ENCODE peak calls at places on chromosomes 1 and 21, in eight cellular contexts. One of them, this sample, is unnamed. For H3K36me3, the result is how much of the 10 kb centered on the place peaks cover.

GRCh38 chr1:2258996-2259395 is 30.9 kb downstream of the SKI start:
- DNase-seq in uterus: no peak
- DNase-seq in spleen: no peak
- DNase-seq in mesenchymal stem cell: no peak
- DNase-seq in upper lobe of right lung: no peak
- DNase-seq in effector memory CD4-positive, alpha-beta T cell: peak
- DNase-seq in right atrium auricular region: no peak
- DNase-seq in CD8-positive, alpha-beta T cell: peak
- DNase-seq in this sample: no peak

GRCh38 chr1:159919236-159919865 is 6.0 kb downstream of the TAGLN2 start:
- DNase-seq in right atrium auricular region: no peak
- DNase-seq in effector memory CD4-positive, alpha-beta T cell: no peak
- DNase-seq in upper lobe of right lung: peak
- DNase-seq in spleen: peak
- DNase-seq in uterus: no peak
- DNase-seq in CD8-positive, alpha-beta T cell: no peak
- DNase-seq in mesenchymal stem cell: no peak
- DNase-seq in this sample: no peak

GRCh38 chr1:245118806-245119205 is 36.0 kb upstream of the KIF26B start:
- DNase-seq in spleen: peak
- DNase-seq in right atrium auricular region: no peak
- DNase-seq in uterus: no peak
- DNase-seq in mesenchymal stem cell: no peak
- DNase-seq in CD8-positive, alpha-beta T cell: no peak
- DNase-seq in effector memory CD4-positive, alpha-beta T cell: no peak
- DNase-seq in upper lobe of right lung: peak
- DNase-seq in this sample: no peak

GRCh38 chr1:38929054-38929453 is 12.6 kb downstream of the RHBDL2 start:
- DNase-seq in mesenchymal stem cell: no peak
- DNase-seq in spleen: no peak
- DNase-seq in effector memory CD4-positive, alpha-beta T cell: no peak
- DNase-seq in upper lobe of right lung: no peak
- DNase-seq in CD8-positive, alpha-beta T cell: no peak
- DNase-seq in uterus: no peak
- DNase-seq in right atrium auricular region: no peak
- DNase-seq in this sample: no peak

GRCh38 chr1:65412256-65412983 is 8.0 kb upstream of the LEPR start:
- DNase-seq in right atrium auricular region: no peak
- DNase-seq in spleen: no peak
- DNase-seq in effector memory CD4-positive, alpha-beta T cell: no peak
- DNase-seq in mesenchymal stem cell: no peak
- DNase-seq in uterus: no peak
- DNase-seq in upper lobe of right lung: no peak
- DNase-seq in CD8-positive, alpha-beta T cell: no peak
- DNase-seq in this sample: peak

GRCh38 chr1:109204484-109204883 is 9.2 kb upstream of the SARS1 start:
- DNase-seq in right atrium auricular region: no peak
- DNase-seq in CD8-positive, alpha-beta T cell: no peak
- DNase-seq in uterus: no peak
- DNase-seq in spleen: no peak
- DNase-seq in effector memory CD4-positive, alpha-beta T cell: no peak
- DNase-seq in mesenchymal stem cell: no peak
- DNase-seq in upper lobe of right lung: no peak
- DNase-seq in this sample: no peak

GRCh38 chr1:151222130-151222529 is 23.8 kb downstream of the PIP5K1A start:
- DNase-seq in CD8-positive, alpha-beta T cell: no peak
- DNase-seq in uterus: no peak
- DNase-seq in spleen: no peak
- DNase-seq in effector memory CD4-positive, alpha-beta T cell: no peak
- DNase-seq in upper lobe of right lung: no peak
- DNase-seq in right atrium auricular region: no peak
- DNase-seq in mesenchymal stem cell: peak
- DNase-seq in this sample: no peak

GRCh38 chr21:30216041-30216723 is at the start of gene CLDN8:
- DNase-seq in mesenchymal stem cell: no peak
- DNase-seq in CD8-positive, alpha-beta T cell: no peak
- DNase-seq in upper lobe of right lung: no peak
- DNase-seq in spleen: no peak
- DNase-seq in uterus: no peak
- DNase-seq in right atrium auricular region: no peak
- DNase-seq in effector memory CD4-positive, alpha-beta T cell: no peak
- DNase-seq in this sample: peak

GRCh38 chr1:20211511-20211931 is 25.2 kb upstream of the PLA2G2C start:
- DNase-seq in right atrium auricular region: no peak
- DNase-seq in upper lobe of right lung: no peak
- DNase-seq in effector memory CD4-positive, alpha-beta T cell: no peak
- DNase-seq in CD8-positive, alpha-beta T cell: no peak
- DNase-seq in uterus: no peak
- DNase-seq in spleen: no peak
- DNase-seq in mesenchymal stem cell: no peak
- DNase-seq in this sample: peak

GRCh38 chr1:90143522-90144050 is 148.7 kb downstream of the ZNF326 start:
- DNase-seq in upper lobe of right lung: no peak
- DNase-seq in effector memory CD4-positive, alpha-beta T cell: no peak
- DNase-seq in mesenchymal stem cell: no peak
- DNase-seq in right atrium auricular region: no peak
- DNase-seq in CD8-positive, alpha-beta T cell: no peak
- DNase-seq in uterus: no peak
- DNase-seq in spleen: no peak
- DNase-seq in this sample: no peak

GRCh38 chr21:28521932-28522826 is 470.5 kb downstream of the LTN1 start:
- DNase-seq in upper lobe of right lung: no peak
- DNase-seq in uterus: peak
- DNase-seq in effector memory CD4-positive, alpha-beta T cell: no peak
- DNase-seq in mesenchymal stem cell: peak
- DNase-seq in CD8-positive, alpha-beta T cell: no peak
- DNase-seq in spleen: no peak
- DNase-seq in right atrium auricular region: no peak
- DNase-seq in this sample: peak

GRCh38 chr1:63042278-63042677 is 258.3 kb downstream of the ATG4C start:
- DNase-seq in right atrium auricular region: no peak
- DNase-seq in spleen: no peak
- DNase-seq in mesenchymal stem cell: no peak
- DNase-seq in upper lobe of right lung: no peak
- DNase-seq in CD8-positive, alpha-beta T cell: no peak
- DNase-seq in effector memory CD4-positive, alpha-beta T cell: no peak
- DNase-seq in uterus: no peak
- DNase-seq in this sample: no peak

GRCh38 chr1:44830900-44831304 is 12.2 kb downstream of the PTCH2 start:
- DNase-seq in right atrium auricular region: no peak
- DNase-seq in uterus: no peak
- DNase-seq in CD8-positive, alpha-beta T cell: no peak
- DNase-seq in mesenchymal stem cell: no peak
- DNase-seq in spleen: peak
- DNase-seq in upper lobe of right lung: no peak
- DNase-seq in effector memory CD4-positive, alpha-beta T cell: no peak
- DNase-seq in this sample: no peak

GRCh38 chr21:37367758-37368535 is 1.4 kb downstream of the DYRK1A start:
- DNase-seq in CD8-positive, alpha-beta T cell: no peak
- DNase-seq in effector memory CD4-positive, alpha-beta T cell: peak
- DNase-seq in uterus: peak
- DNase-seq in spleen: peak
- DNase-seq in mesenchymal stem cell: peak
- DNase-seq in upper lobe of right lung: peak
- DNase-seq in right atrium auricular region: no peak
- DNase-seq in this sample: no peak

GRCh38 chr1:162252209-162252608 is 124.4 kb downstream of the SPATA46 start:
- DNase-seq in effector memory CD4-positive, alpha-beta T cell: no peak
- DNase-seq in uterus: no peak
- DNase-seq in CD8-positive, alpha-beta T cell: no peak
- DNase-seq in spleen: no peak
- DNase-seq in upper lobe of right lung: no peak
- DNase-seq in mesenchymal stem cell: no peak
- DNase-seq in right atrium auricular region: no peak
- DNase-seq in this sample: no peak

GRCh38 chr1:1004780-1005697 is 5.1 kb upstream of the HES4 start:
- DNase-seq in spleen: no peak
- DNase-seq in uterus: peak
- DNase-seq in mesenchymal stem cell: peak
- DNase-seq in upper lobe of right lung: peak
- DNase-seq in right atrium auricular region: no peak
- DNase-seq in CD8-positive, alpha-beta T cell: no peak
- DNase-seq in effector memory CD4-positive, alpha-beta T cell: no peak
- DNase-seq in this sample: no peak

GRCh38 chr1:16009030-16009460 is 5.0 kb downstream of the SRARP start:
- DNase-seq in mesenchymal stem cell: peak
- DNase-seq in effector memory CD4-positive, alpha-beta T cell: peak
- DNase-seq in right atrium auricular region: peak
- DNase-seq in upper lobe of right lung: peak
- DNase-seq in spleen: peak
- DNase-seq in uterus: peak
- DNase-seq in CD8-positive, alpha-beta T cell: peak
- DNase-seq in this sample: peak

GRCh38 chr1:15186846-15187151 is 33.3 kb downstream of the TMEM51 start:
- DNase-seq in upper lobe of right lung: peak
- DNase-seq in spleen: no peak
- DNase-seq in mesenchymal stem cell: peak
- DNase-seq in uterus: no peak
- DNase-seq in CD8-positive, alpha-beta T cell: no peak
- DNase-seq in effector memory CD4-positive, alpha-beta T cell: no peak
- DNase-seq in right atrium auricular region: no peak
- DNase-seq in this sample: no peak

GRCh38 chr1:30919025-30919881 is 10.7 kb upstream of the SDC3 start:
- DNase-seq in mesenchymal stem cell: peak
- DNase-seq in spleen: peak
- DNase-seq in effector memory CD4-positive, alpha-beta T cell: no peak
- DNase-seq in uterus: no peak
- DNase-seq in right atrium auricular region: peak
- DNase-seq in CD8-positive, alpha-beta T cell: no peak
- DNase-seq in upper lobe of right lung: no peak
- DNase-seq in this sample: peak

GRCh38 chr1:75334876-75335275 is 200.7 kb downstream of the LHX8 start:
- DNase-seq in uterus: no peak
- DNase-seq in CD8-positive, alpha-beta T cell: no peak
- DNase-seq in spleen: no peak
- DNase-seq in right atrium auricular region: no peak
- DNase-seq in effector memory CD4-positive, alpha-beta T cell: no peak
- DNase-seq in upper lobe of right lung: no peak
- DNase-seq in mesenchymal stem cell: no peak
- DNase-seq in this sample: no peak

GRCh38 chr1:87495147-87495546 is 166.5 kb downstream of the LMO4 start:
- DNase-seq in upper lobe of right lung: no peak
- DNase-seq in mesenchymal stem cell: no peak
- DNase-seq in CD8-positive, alpha-beta T cell: no peak
- DNase-seq in spleen: no peak
- DNase-seq in right atrium auricular region: no peak
- DNase-seq in uterus: no peak
- DNase-seq in effector memory CD4-positive, alpha-beta T cell: no peak
- DNase-seq in this sample: no peak

GRCh38 chr1:218890436-218890835 is 283.2 kb upstream of the LYPLAL1 start:
- DNase-seq in CD8-positive, alpha-beta T cell: no peak
- DNase-seq in spleen: no peak
- DNase-seq in upper lobe of right lung: no peak
- DNase-seq in right atrium auricular region: no peak
- DNase-seq in effector memory CD4-positive, alpha-beta T cell: no peak
- DNase-seq in uterus: no peak
- DNase-seq in mesenchymal stem cell: no peak
- DNase-seq in this sample: no peak

GRCh38 chr1:13517193-13517812 is 3.5 kb upstream of the LRRC38 start:
- DNase-seq in spleen: no peak
- DNase-seq in CD8-positive, alpha-beta T cell: no peak
- DNase-seq in uterus: no peak
- DNase-seq in right atrium auricular region: no peak
- DNase-seq in effector memory CD4-positive, alpha-beta T cell: no peak
- DNase-seq in upper lobe of right lung: no peak
- DNase-seq in mesenchymal stem cell: peak
- DNase-seq in this sample: peak

GRCh38 chr1:54342764-54343687 is 63.2 kb downstream of the SSBP3 start:
- DNase-seq in upper lobe of right lung: no peak
- DNase-seq in right atrium auricular region: no peak
- DNase-seq in effector memory CD4-positive, alpha-beta T cell: no peak
- DNase-seq in CD8-positive, alpha-beta T cell: no peak
- DNase-seq in spleen: no peak
- DNase-seq in uterus: no peak
- DNase-seq in mesenchymal stem cell: no peak
- DNase-seq in this sample: no peak

GRCh38 chr1:184283999-184284398 is 102.8 kb upstream of the C1orf21 start:
- DNase-seq in uterus: peak
- DNase-seq in upper lobe of right lung: no peak
- DNase-seq in CD8-positive, alpha-beta T cell: no peak
- DNase-seq in spleen: no peak
- DNase-seq in right atrium auricular region: no peak
- DNase-seq in effector memory CD4-positive, alpha-beta T cell: no peak
- DNase-seq in mesenchymal stem cell: peak
- DNase-seq in this sample: no peak

GRCh38 chr1:206757524-206758266 is 12.9 kb upstream of the IL19 start:
- DNase-seq in uterus: no peak
- DNase-seq in effector memory CD4-positive, alpha-beta T cell: no peak
- DNase-seq in mesenchymal stem cell: no peak
- DNase-seq in CD8-positive, alpha-beta T cell: no peak
- DNase-seq in right atrium auricular region: no peak
- DNase-seq in spleen: no peak
- DNase-seq in upper lobe of right lung: no peak
- DNase-seq in this sample: peak

GRCh38 chr1:59342801-59343575 is 46.1 kb downstream of the FGGY start:
- DNase-seq in right atrium auricular region: no peak
- DNase-seq in upper lobe of right lung: no peak
- DNase-seq in mesenchymal stem cell: no peak
- DNase-seq in uterus: no peak
- DNase-seq in CD8-positive, alpha-beta T cell: no peak
- DNase-seq in spleen: no peak
- DNase-seq in effector memory CD4-positive, alpha-beta T cell: no peak
- DNase-seq in this sample: no peak

GRCh38 chr1:8406946-8407345 is 89.0 kb downstream of the SLC45A1 start:
- DNase-seq in uterus: no peak
- DNase-seq in effector memory CD4-positive, alpha-beta T cell: no peak
- DNase-seq in CD8-positive, alpha-beta T cell: no peak
- DNase-seq in right atrium auricular region: no peak
- DNase-seq in mesenchymal stem cell: peak
- DNase-seq in spleen: no peak
- DNase-seq in upper lobe of right lung: no peak
- DNase-seq in this sample: no peak
- H3K36me3 ChIP-seq in uterus: under half
- H3K36me3 ChIP-seq in effector memory CD4-positive, alpha-beta T cell: under half
- H3K36me3 ChIP-seq in CD8-positive, alpha-beta T cell: under half
- H3K36me3 ChIP-seq in right atrium auricular region: under half
- H3K36me3 ChIP-seq in mesenchymal stem cell: under half
- H3K36me3 ChIP-seq in spleen: half or more
- H3K36me3 ChIP-seq in upper lobe of right lung: under half
- H3K36me3 ChIP-seq in this sample: under half

GRCh38 chr1:21859669-21860179 is 47.7 kb downstream of the LDLRAD2 start:
- DNase-seq in CD8-positive, alpha-beta T cell: no peak
- DNase-seq in upper lobe of right lung: no peak
- DNase-seq in mesenchymal stem cell: no peak
- DNase-seq in uterus: no peak
- DNase-seq in effector memory CD4-positive, alpha-beta T cell: no peak
- DNase-seq in right atrium auricular region: no peak
- DNase-seq in spleen: no peak
- DNase-seq in this sample: no peak
- H3K36me3 ChIP-seq in CD8-positive, alpha-beta T cell: under half
- H3K36me3 ChIP-seq in upper lobe of right lung: half or more
- H3K36me3 ChIP-seq in mesenchymal stem cell: half or more
- H3K36me3 ChIP-seq in uterus: under half
- H3K36me3 ChIP-seq in effector memory CD4-positive, alpha-beta T cell: under half
- H3K36me3 ChIP-seq in right atrium auricular region: half or more
- H3K36me3 ChIP-seq in spleen: half or more
- H3K36me3 ChIP-seq in this sample: under half

GRCh38 chr1:155352600-155352999 is 31.9 kb downstream of the RUSC1 start:
- DNase-seq in CD8-positive, alpha-beta T cell: no peak
- DNase-seq in right atrium auricular region: no peak
- DNase-seq in spleen: no peak
- DNase-seq in mesenchymal stem cell: no peak
- DNase-seq in effector memory CD4-positive, alpha-beta T cell: no peak
- DNase-seq in uterus: no peak
- DNase-seq in upper lobe of right lung: no peak
- DNase-seq in this sample: no peak
- H3K36me3 ChIP-seq in CD8-positive, alpha-beta T cell: under half
- H3K36me3 ChIP-seq in right atrium auricular region: half or more
- H3K36me3 ChIP-seq in spleen: half or more
- H3K36me3 ChIP-seq in mesenchymal stem cell: half or more
- H3K36me3 ChIP-seq in effector memory CD4-positive, alpha-beta T cell: half or more
- H3K36me3 ChIP-seq in uterus: under half
- H3K36me3 ChIP-seq in upper lobe of right lung: half or more
- H3K36me3 ChIP-seq in this sample: under half

GRCh38 chr1:220156620-220157146 is 62.8 kb downstream of the IARS2 start:
- DNase-seq in CD8-positive, alpha-beta T cell: no peak
- DNase-seq in spleen: no peak
- DNase-seq in mesenchymal stem cell: no peak
- DNase-seq in upper lobe of right lung: no peak
- DNase-seq in uterus: no peak
- DNase-seq in effector memory CD4-positive, alpha-beta T cell: no peak
- DNase-seq in right atrium auricular region: no peak
- DNase-seq in this sample: no peak
- H3K36me3 ChIP-seq in CD8-positive, alpha-beta T cell: under half
- H3K36me3 ChIP-seq in spleen: half or more
- H3K36me3 ChIP-seq in mesenchymal stem cell: half or more
- H3K36me3 ChIP-seq in upper lobe of right lung: half or more
- H3K36me3 ChIP-seq in uterus: under half
- H3K36me3 ChIP-seq in effector memory CD4-positive, alpha-beta T cell: under half
- H3K36me3 ChIP-seq in right atrium auricular region: half or more
- H3K36me3 ChIP-seq in this sample: under half

This sample was measured in bronchial epithelial cell.